ENCODE peak calls at places on chromosomes 3 and 15, in six cellular contexts. Q is H1, B is SK-N-SH, X is K562, G is GM12878, K is HepG2. Y is an unnamed sample.

GRCh38 chr3:123447749-123448502 is 964 bp downstream of the ADCY5 start:
- DNase-seq in Q (no peak), B (peak), X (peak), G (no peak), K (no peak), Y (no peak)

GRCh38 chr3:124352143-124352528 is 360.2 kb upstream of the ROPN1 start:
- DNase-seq in Q (no peak), B (no peak), X (no peak), G (no peak), K (no peak), Y (no peak)

GRCh38 chr3:72891053-72891855 is 3.4 kb downstream of the GXYLT2 start:
- DNase-seq in Q (no peak), B (peak), X (peak), G (no peak), K (peak), Y (peak)

GRCh38 chr3:57597973-57598351 is 818 bp upstream of the ARF4 start:
- DNase-seq in Q (no peak), B (no peak), X (no peak), G (no peak), K (no peak), Y (no peak)

GRCh38 chr15:64426845-64427465 is 33.4 kb upstream of the ZNF609 start:
- DNase-seq in Q (no peak), B (no peak), X (no peak), G (no peak), K (peak), Y (no peak)

GRCh38 chr3:186464424-186465093 is 79.6 kb downstream of the CRYGS start:
- DNase-seq in Q (no peak), B (no peak), X (peak), G (no peak), K (peak), Y (peak)

GRCh38 chr3:53841296-53841695 is 4.9 kb downstream of the CHDH start:
- DNase-seq in Q (no peak), B (no peak), X (no peak), G (no peak), K (peak), Y (no peak)

GRCh38 chr3:195877767-195878423 is 30.5 kb downstream of the TNK2 start:
- DNase-seq in Q (no peak), B (no peak), X (no peak), G (no peak), K (no peak), Y (no peak)

GRCh38 chr15:92819312-92820232 is 80.6 kb upstream of the CHD2 start:
- DNase-seq in Q (no peak), B (peak), X (peak), G (no peak), K (no peak), Y (no peak)

GRCh38 chr3:47000922-47001730 is 21.7 kb downstream of the NBEAL2 start:
- DNase-seq in Q (no peak), B (peak), X (no peak), G (no peak), K (no peak), Y (no peak)

GRCh38 chr15:39074341-39074740 is 506.5 kb upstream of the THBS1 start:
- DNase-seq in Q (no peak), B (no peak), X (no peak), G (no peak), K (no peak), Y (no peak)

GRCh38 chr15:40104865-40105516 is 3.7 kb downstream of the BMF start:
- DNase-seq in Q (no peak), B (peak), X (peak), G (no peak), K (peak), Y (peak)

GRCh38 chr3:13427662-13428603 is 7.8 kb upstream of the NUP210 start:
- DNase-seq in Q (no peak), B (no peak), X (peak), G (no peak), K (no peak), Y (no peak)

GRCh38 chr3:71104090-71104489 is 479.4 kb downstream of the FOXP1 start:
- DNase-seq in Q (no peak), B (no peak), X (no peak), G (no peak), K (no peak), Y (no peak)

GRCh38 chr15:57551717-57552677 is 39.7 kb upstream of the MYZAP start:
- DNase-seq in Q (peak), B (no peak), X (no peak), G (no peak), K (peak), Y (no peak)

GRCh38 chr15:31267161-31268107 is 59.2 kb upstream of the KLF13 start:
- DNase-seq in Q (no peak), B (no peak), X (no peak), G (no peak), K (no peak), Y (no peak)

GRCh38 chr15:52008698-52009434 is 10.2 kb upstream of the MAPK6 start:
- DNase-seq in Q (no peak), B (no peak), X (peak), G (peak), K (peak), Y (peak)

GRCh38 chr3:2993719-2994118 is 116.5 kb downstream of the IL5RA start:
- DNase-seq in Q (no peak), B (no peak), X (no peak), G (no peak), K (no peak), Y (no peak)

GRCh38 chr15:100909582-100909981 is 9.6 kb upstream of the LRRK1 start:
- DNase-seq in Q (no peak), B (no peak), X (no peak), G (no peak), K (no peak), Y (no peak)

GRCh38 chr15:100911086-100911485 is 8.1 kb upstream of the LRRK1 start:
- DNase-seq in Q (no peak), B (no peak), X (no peak), G (no peak), K (no peak), Y (no peak)

GRCh38 chr15:100908466-100908865 is 10.7 kb upstream of the LRRK1 start:
- DNase-seq in Q (no peak), B (no peak), X (no peak), G (no peak), K (no peak), Y (no peak)

GRCh38 chr15:100910556-100910955 is 8.6 kb upstream of the LRRK1 start:
- DNase-seq in Q (no peak), B (no peak), X (no peak), G (no peak), K (no peak), Y (no peak)

GRCh38 chr15:100910119-100910518 is 9.0 kb upstream of the LRRK1 start:
- DNase-seq in Q (no peak), B (no peak), X (no peak), G (no peak), K (no peak), Y (no peak)
- TF ChIP-seq CTCF in Q (peak), B (no peak), X (peak), G (peak), K (peak), Y (no peak)

GRCh38 chr3:194130807-194131589 is 5.0 kb upstream of the HES1 start:
- DNase-seq in Q (no peak), B (no peak), X (no peak), G (peak), K (peak), Y (no peak)

GRCh38 chr3:194126790-194127189 is 9.2 kb upstream of the HES1 start:
- DNase-seq in Q (no peak), B (no peak), X (no peak), G (no peak), K (no peak), Y (no peak)

GRCh38 chr3:194130211-194130610 is 5.7 kb upstream of the HES1 start:
- DNase-seq in Q (no peak), B (no peak), X (no peak), G (no peak), K (no peak), Y (no peak)

GRCh38 chr3:194129581-194130133 is 6.3 kb upstream of the HES1 start:
- DNase-seq in Q (no peak), B (no peak), X (no peak), G (no peak), K (peak), Y (no peak)

DNA sequence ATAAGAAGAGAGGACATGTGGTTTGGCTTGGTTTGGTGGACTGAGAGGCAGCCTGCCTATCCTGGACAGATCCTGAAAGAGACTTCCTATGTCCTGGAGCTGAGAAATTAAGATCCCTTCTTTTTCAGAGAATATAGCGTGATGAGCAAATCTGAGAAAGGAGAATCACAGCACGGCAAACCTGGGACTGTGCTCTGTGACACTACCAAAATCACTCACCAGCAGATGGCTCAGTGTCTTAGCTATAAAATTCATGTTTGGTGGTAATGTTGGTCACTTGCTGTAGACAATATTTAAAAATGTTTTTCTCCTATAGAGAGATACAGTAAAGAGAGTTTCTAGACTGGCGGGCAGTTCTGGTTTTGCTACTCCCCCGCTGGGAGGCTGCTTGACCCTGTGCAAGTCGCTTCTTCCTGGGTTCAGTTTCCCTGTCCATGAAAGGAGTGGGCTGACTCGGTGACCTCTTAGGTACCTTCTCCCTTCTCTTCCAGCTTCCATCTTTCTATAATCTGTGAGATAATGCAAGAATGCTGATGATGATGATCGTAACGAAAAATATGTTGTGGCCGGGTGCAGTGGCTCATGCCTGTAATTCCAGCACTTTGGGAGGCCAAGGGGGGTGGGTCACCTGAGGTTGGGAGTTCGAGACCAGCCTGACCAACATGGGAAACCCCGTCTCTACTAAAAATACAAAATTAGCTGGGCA is 7.6 kb upstream of the HES1 start:
- DNase-seq in Q (no peak), B (no peak), X (no peak), G (no peak), K (no peak), Y (no peak)
- TF ChIP-seq GABPA in Q (no peak), B (no peak), X (no peak), G (no peak), K (no peak), Y (no peak)

GRCh38 chr3:187642861-187643260 is 27.3 kb downstream of the SST start:
- DNase-seq in Q (no peak), B (no peak), X (no peak), G (no peak), K (no peak), Y (no peak)
- TF ChIP-seq POLR2AphosphoS5 in Q (no peak), B (no peak), X (no peak), G (no peak), K (no peak), Y (no peak)

DNA sequence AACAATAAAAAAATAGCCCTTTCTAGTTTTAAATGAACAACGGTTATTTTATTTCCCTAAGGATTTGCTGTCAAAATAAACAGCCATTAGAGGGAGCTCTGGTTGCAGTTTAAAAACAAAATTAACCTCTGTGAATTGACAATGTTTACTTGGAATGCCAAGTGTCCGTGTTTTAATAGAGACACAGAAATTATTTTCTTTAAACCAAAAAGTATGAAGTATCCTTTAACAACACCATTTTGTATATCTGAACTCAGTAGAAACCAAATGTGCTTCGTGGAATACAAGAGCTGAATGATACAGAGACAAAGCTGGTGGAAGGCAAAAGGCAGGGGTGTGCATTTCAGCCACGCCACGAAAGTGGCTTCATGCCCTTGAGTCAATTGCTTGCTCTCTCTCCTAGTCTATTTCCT is 74.4 kb downstream of the MOBP start:
- DNase-seq in Q (no peak), B (peak), X (peak), G (no peak), K (no peak), Y (no peak)
- TF ChIP-seq CTCF in Q (peak), B (peak), X (peak), G (no peak), K (peak), Y (peak)

GRCh38 chr3:26087751-26088150 is 297.9 kb downstream of the OXSM start:
- DNase-seq in Q (no peak), B (no peak), X (no peak), G (no peak), K (no peak), Y (no peak)
- TF ChIP-seq GABPA in Q (no peak), B (no peak), X (no peak), G (no peak), K (no peak), Y (no peak)

GRCh38 chr15:32974691-32975090 is 219.8 kb downstream of the FMN1 start:
- DNase-seq in Q (no peak), B (no peak), X (no peak), G (no peak), K (no peak), Y (no peak)

GRCh38 chr15:32966512-32966911 is 228.0 kb downstream of the FMN1 start:
- DNase-seq in Q (no peak), B (no peak), X (no peak), G (no peak), K (no peak), Y (no peak)

GRCh38 chr15:32965897-32966296 is 228.6 kb downstream of the FMN1 start:
- DNase-seq in Q (no peak), B (no peak), X (no peak), G (no peak), K (no peak), Y (no peak)

DNA sequence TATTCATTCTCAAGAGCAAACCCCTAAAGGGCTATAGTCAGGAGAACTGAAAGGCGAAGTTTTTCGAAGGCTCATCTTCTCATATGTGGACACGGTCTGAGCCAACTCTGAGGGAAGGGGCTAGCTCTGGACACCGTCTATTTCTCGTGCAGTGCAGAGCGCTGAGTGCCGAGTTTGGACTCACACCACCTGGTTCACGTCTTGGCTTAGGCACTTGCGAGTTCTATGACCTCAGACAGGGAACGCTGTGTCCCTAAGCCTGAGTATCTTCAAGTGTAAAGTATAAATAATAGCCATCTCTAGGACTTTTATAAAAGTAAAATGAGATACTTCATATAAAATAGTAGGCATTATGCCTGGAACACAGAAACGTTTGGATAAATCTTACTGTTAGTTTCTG is 223.7 kb downstream of the FMN1 start:
- DNase-seq in Q (no peak), B (no peak), X (no peak), G (no peak), K (no peak), Y (no peak)
- TF ChIP-seq POLR2AphosphoS5 in Q (no peak), B (no peak), X (no peak), G (no peak), K (no peak), Y (no peak)

DNA sequence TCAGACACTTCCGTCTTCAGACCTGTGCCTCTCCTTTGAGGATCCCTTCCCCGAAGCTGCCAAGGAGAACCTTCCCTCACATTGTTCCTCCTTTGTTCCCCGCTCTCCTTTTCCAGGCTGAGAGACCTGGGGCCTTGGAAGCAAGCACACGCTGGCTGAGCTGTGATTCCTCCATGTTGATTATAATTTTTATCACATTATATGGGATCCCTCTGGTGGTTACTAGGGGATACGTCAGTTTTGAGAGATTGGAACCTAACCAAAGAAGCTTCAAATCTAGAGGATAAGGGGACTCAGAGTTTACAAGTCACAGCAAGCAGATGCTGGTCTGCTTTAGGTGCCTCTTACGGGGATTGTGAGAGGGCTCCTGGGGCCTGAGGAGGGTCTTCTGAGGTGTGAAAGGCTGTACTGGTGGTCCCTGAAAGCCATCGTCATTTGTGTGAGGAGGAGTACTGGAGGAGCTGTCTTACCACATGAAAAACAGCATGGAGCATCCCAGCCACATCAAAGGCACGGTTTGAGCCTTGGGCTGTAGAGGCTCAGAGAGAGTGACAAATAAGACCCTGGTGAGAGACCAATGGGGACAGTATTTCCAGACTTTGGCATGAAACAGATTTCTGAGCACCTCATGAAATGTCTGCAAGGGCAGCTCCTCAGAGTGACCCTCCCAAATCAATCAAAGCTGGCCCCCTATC is 760.1 kb upstream of the CFAP20DC start:
- DNase-seq in Q (no peak), B (peak), X (no peak), G (no peak), K (no peak), Y (peak)
- TF ChIP-seq CTCF in Q (peak), B (peak), X (no peak), G (peak), K (no peak), Y (no peak)

DNA sequence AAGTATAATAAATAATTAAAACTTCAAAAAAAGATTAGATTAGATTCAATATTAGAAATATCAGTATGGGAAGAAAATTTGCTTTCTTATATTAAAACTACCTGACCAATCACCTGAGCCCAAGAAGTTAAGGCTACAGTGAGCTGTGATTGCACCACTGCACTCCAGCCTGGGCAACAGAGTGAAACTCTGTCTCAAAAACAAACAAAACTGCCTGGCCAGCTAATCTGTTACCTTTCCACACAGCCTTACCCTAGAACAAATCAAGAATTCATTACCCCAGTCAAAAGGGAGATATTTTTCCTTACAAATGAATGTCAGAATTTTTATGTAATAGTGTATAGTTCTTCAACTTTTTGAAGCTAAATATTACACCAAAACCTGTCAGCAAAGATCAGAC is 117.0 kb upstream of the MANF start:
- DNase-seq in Q (no peak), B (no peak), X (no peak), G (no peak), K (no peak), Y (no peak)
- TF ChIP-seq GABPA in Q (no peak), B (no peak), X (no peak), G (no peak), K (no peak), Y (no peak)